ENCODE peak calls at places on chromosomes 7 and 10, in four cellular contexts. H is prostate gland, M is endothelial cell of umbilical vein, V is heart left ventricle. R is an unnamed sample.

GRCh38 chr10:71496927-71497801 is 100.4 kb downstream of the CDH23 start:
- DNase-seq in H (no peak), M (no peak), V (no peak), R (no peak)

GRCh38 chr10:70589762-70590662 is 12.5 kb downstream of the PRF1 start:
- DNase-seq in H (no peak), M (no peak), V (peak), R (no peak)

GRCh38 chr7:38796636-38797501 is 112.1 kb downstream of the VPS41 start:
- DNase-seq in H (peak), M (peak), V (peak), R (peak)

GRCh38 chr10:5582736-5583135 is 58.0 kb downstream of the CALML3 start:
- DNase-seq in H (no peak), M (no peak), V (no peak), R (no peak)

GRCh38 chr7:94022550-94022949 is 18.4 kb upstream of the BET1 start:
- DNase-seq in H (no peak), M (no peak), V (no peak), R (no peak)

GRCh38 chr7:73908123-73908611 is 47.2 kb downstream of the TMEM270 start:
- DNase-seq in H (no peak), M (no peak), V (no peak), R (no peak)

GRCh38 chr10:29169021-29169420 is 119.8 kb upstream of the LYZL1 start:
- DNase-seq in H (no peak), M (no peak), V (no peak), R (no peak)

GRCh38 chr7:157497367-157497743 is 160.6 kb downstream of the DNAJB6 start:
- DNase-seq in H (no peak), M (no peak), V (no peak), R (no peak)

GRCh38 chr7:43585521-43585920 is 2.6 kb downstream of the STK17A start:
- DNase-seq in H (no peak), M (peak), V (no peak), R (peak)

GRCh38 chr7:130560972-130561371 is 69.1 kb downstream of the MEST start:
- DNase-seq in H (no peak), M (peak), V (no peak), R (peak)

GRCh38 chr7:155363852-155364600 is 66.3 kb downstream of the INSIG1 start:
- DNase-seq in H (no peak), M (no peak), V (no peak), R (no peak)

GRCh38 chr10:34539533-34540315 is 275.4 kb downstream of the PARD3 start:
- DNase-seq in H (no peak), M (no peak), V (no peak), R (no peak)

GRCh38 chr7:98626393-98627061 is 9.4 kb downstream of the NPTX2 start:
- DNase-seq in H (no peak), M (no peak), V (no peak), R (no peak)

GRCh38 chr10:61795551-61795950 is 105.9 kb upstream of the ARID5B start:
- DNase-seq in H (no peak), M (no peak), V (no peak), R (peak)

GRCh38 chr7:15015545-15016314 is 113.2 kb upstream of the DGKB start:
- DNase-seq in H (peak), M (peak), V (peak), R (peak)

GRCh38 chr10:44854693-44855350 is 56.3 kb upstream of the TMEM72 start:
- DNase-seq in H (no peak), M (no peak), V (no peak), R (no peak)

GRCh38 chr10:63554666-63555065 is 33.5 kb downstream of the REEP3 start:
- DNase-seq in H (no peak), M (peak), V (no peak), R (no peak)

GRCh38 chr7:101733713-101734475 is 83.5 kb upstream of the CUX1 start:
- DNase-seq in H (no peak), M (peak), V (peak), R (no peak)
- TF ChIP-seq POLR2A in H (no peak), M (no peak), V (no peak), R (no peak)

GRCh38 chr10:73246322-73246782 is 703 bp downstream of the DNAJC9 start:
- DNase-seq in H (no peak), M (peak), V (no peak), R (peak)
- TF ChIP-seq POLR2A in H (no peak), M (no peak), V (no peak), R (no peak)

DNA sequence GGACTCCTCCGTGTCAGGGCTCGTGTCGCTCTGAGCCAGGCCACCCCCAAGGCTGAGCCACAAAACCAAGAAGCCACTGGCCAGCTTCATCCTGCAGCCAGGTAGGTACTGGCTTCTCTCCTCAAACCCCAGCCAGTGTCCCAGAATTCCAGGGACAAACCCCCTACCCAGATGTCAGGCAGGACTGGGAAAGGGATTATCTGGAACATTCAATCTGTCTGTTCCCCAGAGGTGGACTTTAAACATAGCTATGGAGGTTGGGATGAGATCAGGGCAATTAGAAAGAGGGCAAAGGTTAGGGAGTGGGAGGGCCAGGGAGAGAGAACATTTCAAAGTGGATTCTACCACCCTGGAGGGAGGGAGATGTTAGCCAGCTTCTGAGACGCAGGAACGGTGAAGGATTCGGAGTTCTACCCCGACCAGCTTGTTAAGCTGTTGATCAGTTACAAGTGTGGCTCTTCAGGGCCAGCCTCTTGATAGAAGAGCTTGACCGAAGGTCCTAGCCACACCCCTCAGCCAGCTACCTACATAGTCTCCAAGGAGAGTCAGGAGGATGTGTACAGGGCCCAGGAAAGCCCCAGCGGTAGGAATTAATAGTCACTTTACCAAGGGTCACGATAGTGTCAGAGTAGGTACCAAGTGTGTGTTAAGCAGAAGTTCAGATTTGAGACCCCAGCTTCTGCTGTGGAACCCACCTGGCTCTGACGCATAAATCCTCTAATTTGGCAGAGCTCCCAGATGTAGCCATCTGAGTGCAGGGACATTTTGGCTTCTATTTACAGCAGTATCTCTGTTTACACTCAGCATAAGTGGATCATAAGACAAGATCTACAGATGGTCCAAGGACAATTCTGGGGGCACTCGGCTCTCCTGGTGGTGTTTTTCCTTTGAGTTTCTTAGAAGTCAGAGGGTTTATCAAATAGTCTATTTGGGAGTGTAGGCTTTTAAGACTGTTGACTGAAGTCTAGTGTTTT is at the start of gene PLA2G12B:
- DNase-seq in H (no peak), M (no peak), V (no peak), R (no peak)
- TF ChIP-seq POLR2A in H (no peak), M (no peak), V (no peak), R (no peak)

DNA sequence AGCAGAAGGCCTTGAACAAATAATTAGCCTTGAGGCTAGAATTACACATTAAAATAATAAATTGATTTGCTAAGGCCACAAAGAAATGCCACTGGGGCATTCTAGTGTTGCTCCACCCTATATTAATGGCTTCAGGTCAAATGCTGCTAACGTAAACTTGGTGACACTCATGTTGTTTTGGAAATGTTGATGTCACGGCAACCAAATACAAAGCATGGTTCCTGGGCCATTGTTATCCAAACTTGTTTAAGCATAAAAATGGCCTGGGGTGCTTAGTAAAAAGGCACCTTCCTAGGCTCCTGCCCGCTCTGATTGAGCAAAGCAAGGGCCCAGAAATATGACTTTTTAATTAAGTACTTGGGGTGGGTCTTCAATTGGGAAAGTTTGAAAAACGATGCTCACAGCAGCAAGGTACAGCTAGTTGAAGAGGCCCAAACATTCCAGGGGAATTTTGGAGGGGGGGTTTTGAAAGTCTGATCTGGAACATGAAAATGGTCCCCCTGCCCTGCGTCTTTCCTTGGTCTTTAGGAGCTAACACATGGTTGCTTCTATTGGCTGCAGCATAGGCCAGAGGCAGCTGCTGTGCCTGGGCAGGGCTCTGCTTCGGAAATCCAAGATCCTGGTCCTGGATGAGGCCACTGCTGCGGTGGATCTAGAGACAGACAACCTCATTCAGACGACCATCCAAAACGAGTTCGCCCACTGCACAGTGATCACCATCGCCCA is 67.8 kb downstream of the ABCC2 start:
- DNase-seq in H (no peak), M (no peak), V (no peak), R (no peak)
- TF ChIP-seq POLR2A in H (no peak), M (no peak), V (no peak), R (no peak)

GRCh38 chr10:42782446-42783180 is at the start of gene BMS1:
- DNase-seq in H (peak), M (peak), V (peak), R (peak)
- TF ChIP-seq POLR2A in H (peak), M (peak), V (peak), R (peak)

GRCh38 chr10:133520193-133520738 is 6.9 kb upstream of the CYP2E1 start:
- DNase-seq in H (peak), M (peak), V (peak), R (peak)
- TF ChIP-seq POLR2A in H (no peak), M (no peak), V (no peak), R (no peak)

GRCh38 chr10:3783721-3784432 is 1.1 kb downstream of the KLF6 start:
- DNase-seq in H (peak), M (peak), V (peak), R (peak)
- TF ChIP-seq POLR2A in H (peak), M (no peak), V (peak), R (no peak)

GRCh38 chr10:58513189-58514101 is 773 bp downstream of the BICC1 start:
- DNase-seq in H (peak), M (peak), V (peak), R (no peak)

GRCh38 chr10:58511765-58512469 is 755 bp upstream of the BICC1 start:
- DNase-seq in H (no peak), M (no peak), V (peak), R (no peak)

GRCh38 chr10:58514102-58514472 is 1.4 kb downstream of the BICC1 start:
- DNase-seq in H (no peak), M (no peak), V (no peak), R (no peak)

GRCh38 chr10:58515296-58515956 is 2.8 kb downstream of the BICC1 start:
- DNase-seq in H (no peak), M (no peak), V (no peak), R (no peak)

GRCh38 chr10:58512470-58513188 is at the start of gene BICC1:
- DNase-seq in H (peak), M (peak), V (peak), R (no peak)
- TF ChIP-seq POLR2A in H (no peak), M (no peak), V (no peak), R (no peak)

R was measured in erythroblast.